ENCODE peak calls at places on chromosomes 1 and 21, in eight cellular contexts. H, B, C, S, F, I, A and L are unnamed samples.

GRCh38 chr1:18032475-18032874 is 75.1 kb upstream of the IGSF21 start:
- DNase-seq in H (no peak), B (no peak), C (no peak), S (no peak), F (no peak), I (no peak), A (no peak), L (no peak)

GRCh38 chr21:38139380-38140168 is 117.2 kb upstream of the KCNJ15 start:
- DNase-seq in H (peak; percentile 44), B (no peak), C (no peak), S (peak; percentile 62), F (peak; percentile 58), I (no peak), A (no peak), L (no peak)

GRCh38 chr1:221778535-221779142 is 36.8 kb upstream of the DUSP10 start:
- DNase-seq in H (no peak), B (no peak), C (no peak), S (no peak), F (no peak), I (no peak), A (no peak), L (no peak)

GRCh38 chr1:210697185-210697584 is 368.5 kb downstream of the HHAT start:
- DNase-seq in H (no peak), B (peak; percentile 15), C (no peak), S (no peak), F (no peak), I (no peak), A (peak; percentile 6), L (no peak)

GRCh38 chr1:41432481-41433280 is 51.8 kb downstream of the EDN2 start:
- DNase-seq in H (peak; percentile 85), B (peak; percentile 93), C (peak; percentile 88), S (peak; percentile 76), F (peak; percentile 93), I (peak; percentile 79), A (peak; percentile 89), L (peak; percentile 93)

GRCh38 chr1:246107516-246108277 is 399.4 kb downstream of the SMYD3 start:
- DNase-seq in H (peak; percentile 18), B (peak; percentile 48), C (no peak), S (peak; percentile 49), F (no peak), I (no peak), A (peak; percentile 12), L (no peak)

GRCh38 chr1:154807048-154807591 is 63.0 kb downstream of the KCNN3 start:
- DNase-seq in H (no peak), B (no peak), C (peak; percentile 69), S (no peak), F (no peak), I (no peak), A (no peak), L (peak; percentile 30)

GRCh38 chr1:30323352-30323751 is 400.0 kb downstream of the MATN1 start:
- DNase-seq in H (no peak), B (no peak), C (no peak), S (no peak), F (no peak), I (no peak), A (no peak), L (no peak)

GRCh38 chr1:61238371-61238689 is 156.0 kb downstream of the NFIA start:
- DNase-seq in H (no peak), B (no peak), C (no peak), S (no peak), F (no peak), I (no peak), A (peak; percentile 37), L (no peak)

GRCh38 chr1:61237659-61238370 is 155.5 kb downstream of the NFIA start:
- DNase-seq in H (no peak), B (no peak), C (no peak), S (no peak), F (no peak), I (no peak), A (no peak), L (no peak)

GRCh38 chr1:61234582-61234909 is 152.2 kb downstream of the NFIA start:
- DNase-seq in H (no peak), B (no peak), C (no peak), S (no peak), F (no peak), I (no peak), A (no peak), L (no peak)

GRCh38 chr1:61240878-61241277 is 158.5 kb downstream of the NFIA start:
- DNase-seq in H (no peak), B (no peak), C (no peak), S (no peak), F (no peak), I (no peak), A (no peak), L (no peak)

DNA sequence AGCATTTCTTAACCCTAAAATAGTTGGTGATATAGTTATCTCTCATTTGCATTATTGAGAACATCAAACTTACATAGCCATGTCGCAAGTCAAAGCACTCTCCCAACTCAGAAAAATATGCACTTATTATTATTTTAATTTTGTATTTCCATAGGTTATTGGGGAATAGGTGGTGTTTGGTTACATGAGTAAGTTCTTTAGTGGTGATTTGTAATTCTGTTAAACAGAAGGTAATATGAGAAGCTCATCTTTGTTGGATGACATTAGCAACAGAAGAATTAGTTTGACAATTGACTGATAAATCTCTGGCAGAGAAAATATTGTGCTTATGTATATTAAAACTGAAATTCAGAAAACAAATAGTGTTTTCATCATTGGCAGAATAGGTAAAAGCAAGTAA is 154.8 kb downstream of the NFIA start:
- DNase-seq in H (no peak), B (no peak), C (no peak), S (no peak), F (no peak), I (no peak), A (no peak), L (no peak)
- H3K4me1 ChIP-seq in H (peaks cover 3% of the 10 kb centered on the region), B (no peaks in the 10 kb centered on the region), C (peaks cover 10% of the 10 kb centered on the region), S (no peaks in the 10 kb centered on the region), F (peaks cover 10% of the 10 kb centered on the region), I (peaks cover 2% of the 10 kb centered on the region), A (peaks cover 49% of the 10 kb centered on the region), L (no peaks in the 10 kb centered on the region)

GRCh38 chr1:117821782-117822447 is 107.5 kb downstream of the GDAP2 start:
- DNase-seq in H (peak; percentile 92), B (no peak), C (no peak), S (peak; percentile 99), F (peak; percentile 93), I (no peak), A (peak; percentile 41), L (no peak)

GRCh38 chr1:117820096-117820495 is 109.3 kb downstream of the GDAP2 start:
- DNase-seq in H (no peak), B (no peak), C (no peak), S (no peak), F (no peak), I (no peak), A (no peak), L (no peak)

GRCh38 chr1:117819301-117819700 is 110.1 kb downstream of the GDAP2 start:
- DNase-seq in H (no peak), B (no peak), C (no peak), S (no peak), F (no peak), I (no peak), A (no peak), L (no peak)

GRCh38 chr1:117820694-117821381 is 108.6 kb downstream of the GDAP2 start:
- DNase-seq in H (no peak), B (no peak), C (no peak), S (peak; percentile 50), F (no peak), I (no peak), A (no peak), L (no peak)

DNA sequence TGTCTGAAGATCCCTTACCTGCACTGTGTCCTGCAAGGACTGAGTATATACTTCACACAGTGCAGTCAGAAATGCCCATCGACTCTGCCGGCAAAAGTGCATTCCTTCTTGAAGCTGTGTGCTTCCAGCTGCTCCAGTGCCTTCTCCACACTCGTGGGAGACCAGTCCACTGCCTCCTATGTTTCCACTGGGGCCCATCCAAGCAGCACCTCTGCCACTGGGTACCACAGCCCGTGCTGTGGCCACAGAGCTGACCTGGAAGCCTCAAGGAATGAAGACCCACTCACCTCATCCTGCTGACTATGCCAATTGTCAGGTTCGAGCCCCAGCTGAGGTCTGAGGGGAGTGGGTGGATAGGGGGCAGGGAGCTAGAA is 108.1 kb downstream of the GDAP2 start:
- DNase-seq in H (no peak), B (no peak), C (no peak), S (peak; percentile 59), F (no peak), I (no peak), A (no peak), L (no peak)
- H3K4me1 ChIP-seq in H (no peaks in the 10 kb centered on the region), B (no peaks in the 10 kb centered on the region), C (no peaks in the 10 kb centered on the region), S (peaks cover 34% of the 10 kb centered on the region), F (peaks cover 40% of the 10 kb centered on the region), I (peaks cover 6% of the 10 kb centered on the region), A (no peaks in the 10 kb centered on the region), L (no peaks in the 10 kb centered on the region)

GRCh38 chr1:212440419-212440818 is 7.7 kb downstream of the NENF start:
- DNase-seq in H (no peak), B (no peak), C (no peak), S (no peak), F (no peak), I (no peak), A (no peak), L (no peak)
- H3K4me1 ChIP-seq in H (no peaks in the 10 kb centered on the region), B (no peaks in the 10 kb centered on the region), C (no peaks in the 10 kb centered on the region), S (peaks cover 2% of the 10 kb centered on the region), F (no peaks in the 10 kb centered on the region), I (no peaks in the 10 kb centered on the region), A (no peaks in the 10 kb centered on the region), L (no peaks in the 10 kb centered on the region)

GRCh38 chr21:45409466-45410150 is 4.6 kb downstream of the COL18A1 start:
- DNase-seq in H (no peak), B (no peak), C (no peak), S (no peak), F (no peak), I (peak; percentile 61), A (no peak), L (no peak)

GRCh38 chr21:45408811-45409261 is 3.9 kb downstream of the COL18A1 start:
- DNase-seq in H (no peak), B (no peak), C (no peak), S (no peak), F (no peak), I (peak; percentile 32), A (no peak), L (no peak)

GRCh38 chr21:45410865-45411809 is 6.2 kb downstream of the COL18A1 start:
- DNase-seq in H (peak; percentile 46), B (no peak), C (no peak), S (no peak), F (no peak), I (peak; percentile 43), A (no peak), L (no peak)

GRCh38 chr21:45411810-45412206 is 6.8 kb downstream of the COL18A1 start:
- DNase-seq in H (no peak), B (no peak), C (no peak), S (no peak), F (no peak), I (peak; percentile 24), A (no peak), L (no peak)

DNA sequence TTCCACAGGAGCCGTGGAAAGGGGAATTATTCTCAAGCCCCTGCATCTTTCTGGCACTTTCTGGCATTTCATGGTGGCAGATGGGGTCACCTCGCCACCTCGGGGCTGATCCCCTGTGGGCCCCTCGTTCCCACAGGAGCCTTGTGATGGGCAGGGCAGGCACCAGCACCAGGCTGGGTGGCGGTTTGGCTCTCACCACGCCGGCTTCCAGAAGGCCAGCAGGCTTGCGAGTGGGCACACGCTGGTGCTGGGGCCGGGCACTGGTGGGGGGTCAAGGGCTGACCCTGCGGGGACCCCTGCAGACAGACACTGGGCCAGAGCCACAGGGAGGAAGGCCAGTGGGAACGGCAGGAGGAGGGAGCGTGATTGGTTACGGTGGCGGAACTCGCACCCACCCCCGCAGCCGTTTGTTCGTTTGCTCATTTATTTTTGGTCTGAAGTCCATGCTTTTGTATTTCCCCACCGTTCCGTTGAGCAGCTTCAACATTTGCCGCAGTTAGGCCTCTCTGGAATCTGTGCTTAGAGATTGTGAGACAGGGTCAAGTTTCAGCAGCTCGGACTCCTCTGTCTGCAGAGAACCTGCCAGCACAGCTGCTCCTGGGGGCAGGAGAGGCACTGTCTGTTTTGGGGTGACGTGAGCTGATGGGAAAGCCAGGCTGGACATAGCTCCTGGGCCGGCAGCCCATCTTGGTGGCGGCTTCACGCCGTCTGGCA is 5.3 kb downstream of the COL18A1 start:
- DNase-seq in H (peak; percentile 37), B (no peak), C (no peak), S (no peak), F (no peak), I (peak; percentile 60), A (no peak), L (no peak)
- H3K4me1 ChIP-seq in H (peaks cover 84% of the 10 kb centered on the region), B (peaks cover 69% of the 10 kb centered on the region), C (no peaks in the 10 kb centered on the region), S (peaks cover 18% of the 10 kb centered on the region), F (peaks cover 26% of the 10 kb centered on the region), I (peaks cover 28% of the 10 kb centered on the region), A (peaks cover 65% of the 10 kb centered on the region), L (peaks cover 22% of the 10 kb centered on the region)